ENCODE peak calls at places on chromosomes 11 and 22, in seven cellular contexts. O, L, Z, G, P, I and J are unnamed samples. For H3K27me3, the result is how much of the 10 kb centered on the place peaks cover.

GRCh38 chr11:57205046-57205671 is 23.4 kb downstream of the LRRC55 start:
- DNase-seq in O (peak), L (no peak), Z (peak), G (no peak), P (no peak), I (no peak), J (no peak)

GRCh38 chr11:76891285-76891684 is 30.6 kb downstream of the ACER3 start:
- DNase-seq in O (no peak), L (no peak), Z (peak), G (no peak), P (no peak), I (no peak), J (no peak)

GRCh38 chr11:58024601-58025091 is 965 bp downstream of the OR9Q1 start:
- DNase-seq in O (peak), L (no peak), Z (no peak), G (no peak), P (peak), I (peak), J (peak)

GRCh38 chr11:34609850-34610249 is 11.0 kb upstream of the EHF start:
- DNase-seq in O (no peak), L (no peak), Z (peak), G (no peak), P (no peak), I (no peak), J (no peak)

GRCh38 chr22:42820075-42820763 is 36.9 kb downstream of the ARFGAP3 start:
- DNase-seq in O (no peak), L (peak), Z (peak), G (no peak), P (no peak), I (no peak), J (no peak)

GRCh38 chr11:69771466-69771865 is 3.7 kb downstream of the FGF4 start:
- DNase-seq in O (no peak), L (peak), Z (no peak), G (no peak), P (no peak), I (no peak), J (no peak)

GRCh38 chr22:49853981-49854791 is 542 bp downstream of the ZBED4 start:
- DNase-seq in O (peak), L (peak), Z (peak), G (no peak), P (peak), I (no peak), J (no peak)

GRCh38 chr11:73322111-73322985 is 14.3 kb downstream of the ARHGEF17 start:
- DNase-seq in O (no peak), L (no peak), Z (no peak), G (no peak), P (no peak), I (no peak), J (no peak)

GRCh38 chr22:39181778-39182177 is 29.3 kb upstream of the CBX7 start:
- DNase-seq in O (no peak), L (no peak), Z (no peak), G (no peak), P (no peak), I (no peak), J (no peak)

GRCh38 chr11:34964610-34965331 is 48.4 kb downstream of the PDHX start:
- DNase-seq in O (no peak), L (no peak), Z (no peak), G (no peak), P (no peak), I (no peak), J (no peak)

GRCh38 chr22:25745341-25746011 is 3.5 kb downstream of the MYO18B start:
- DNase-seq in O (no peak), L (no peak), Z (no peak), G (no peak), P (no peak), I (no peak), J (no peak)

DNA sequence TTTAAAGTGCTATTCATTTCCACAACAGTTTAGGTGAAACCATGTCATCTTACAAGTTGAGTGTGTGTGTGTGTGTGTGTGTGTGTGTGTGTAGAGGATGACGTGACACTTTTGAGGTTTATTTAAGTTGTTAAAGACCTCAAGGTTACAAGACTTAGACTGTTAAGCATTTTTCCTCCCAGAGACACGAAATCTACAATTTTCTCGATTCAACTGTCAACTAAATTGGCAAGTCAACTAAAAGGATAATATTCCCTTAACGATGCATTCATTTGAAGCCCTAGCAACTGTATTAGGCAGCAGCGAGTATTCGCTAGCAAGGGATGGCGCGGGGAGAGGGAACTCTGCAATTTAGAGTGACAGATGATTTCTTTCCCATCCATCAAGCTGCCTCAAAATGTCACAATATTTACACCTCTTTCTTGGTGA is 17.6 kb upstream of the BDNF start:
- DNase-seq in O (no peak), L (peak), Z (no peak), G (no peak), P (no peak), I (no peak), J (no peak)
- H3K27me3 ChIP-seq in O (half or more), L (under half), Z (under half), G (under half), P (under half), I (half or more), J (under half)

GRCh38 chr22:30234786-30235470 is 11.6 kb downstream of the LIF start:
- DNase-seq in O (no peak), L (no peak), Z (no peak), G (no peak), P (no peak), I (no peak), J (peak)

GRCh38 chr22:30236875-30237274 is 9.7 kb downstream of the LIF start:
- DNase-seq in O (no peak), L (no peak), Z (no peak), G (no peak), P (no peak), I (no peak), J (no peak)

GRCh38 chr22:30238136-30238535 is 8.4 kb downstream of the LIF start:
- DNase-seq in O (no peak), L (no peak), Z (no peak), G (no peak), P (no peak), I (no peak), J (no peak)

GRCh38 chr22:30233582-30233981 is 13.0 kb downstream of the LIF start:
- DNase-seq in O (no peak), L (no peak), Z (no peak), G (no peak), P (no peak), I (no peak), J (no peak)

DNA sequence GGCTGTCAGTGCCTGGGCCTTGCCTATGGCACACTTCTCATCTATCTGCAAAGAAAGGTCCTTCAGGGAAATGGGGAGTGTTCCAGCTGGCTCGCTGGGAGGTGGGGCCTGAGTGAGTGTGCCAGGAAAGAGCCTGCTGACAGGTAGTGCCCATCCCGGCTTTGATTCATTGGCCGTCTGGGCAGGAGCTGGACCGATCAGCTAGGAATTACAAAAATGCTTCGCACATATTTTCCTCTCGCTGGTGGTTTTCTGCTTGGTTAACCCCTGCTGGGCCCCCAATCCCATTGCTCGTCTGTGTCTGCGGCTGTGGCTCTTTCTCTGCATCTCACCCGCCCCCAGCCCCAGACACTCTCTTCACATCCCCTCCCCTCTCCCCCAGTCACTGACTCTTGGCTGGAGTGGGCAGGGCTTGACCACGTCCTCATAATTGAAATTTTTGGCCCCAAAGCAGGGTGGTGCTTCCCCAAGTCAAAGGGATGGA is 10.8 kb downstream of the LIF start:
- DNase-seq in O (no peak), L (no peak), Z (peak), G (no peak), P (no peak), I (no peak), J (peak)
- H3K4me3 ChIP-seq in O (no peak), L (no peak), Z (no peak), G (no peak), P (no peak), I (no peak), J (no peak)

GRCh38 chr11:2870955-2871720 is 14.4 kb downstream of the CDKN1C start:
- DNase-seq in O (no peak), L (no peak), Z (no peak), G (no peak), P (no peak), I (no peak), J (no peak)
- H3K27me3 ChIP-seq in O (under half), L (under half), Z (under half), G (under half), P (under half), I (half or more), J (under half)

GRCh38 chr11:86403458-86403857 is 28.8 kb downstream of the CCDC81 start:
- DNase-seq in O (no peak), L (no peak), Z (no peak), G (no peak), P (no peak), I (no peak), J (no peak)
- H3K4me3 ChIP-seq in O (no peak), L (no peak), Z (no peak), G (no peak), P (no peak), I (no peak), J (no peak)

GRCh38 chr22:29482253-29482652 is 2.2 kb downstream of the NEFH start:
- DNase-seq in O (no peak), L (no peak), Z (no peak), G (no peak), P (no peak), I (no peak), J (no peak)
- H3K27me3 ChIP-seq in O (half or more), L (half or more), Z (under half), G (under half), P (under half), I (half or more), J (under half)

DNA sequence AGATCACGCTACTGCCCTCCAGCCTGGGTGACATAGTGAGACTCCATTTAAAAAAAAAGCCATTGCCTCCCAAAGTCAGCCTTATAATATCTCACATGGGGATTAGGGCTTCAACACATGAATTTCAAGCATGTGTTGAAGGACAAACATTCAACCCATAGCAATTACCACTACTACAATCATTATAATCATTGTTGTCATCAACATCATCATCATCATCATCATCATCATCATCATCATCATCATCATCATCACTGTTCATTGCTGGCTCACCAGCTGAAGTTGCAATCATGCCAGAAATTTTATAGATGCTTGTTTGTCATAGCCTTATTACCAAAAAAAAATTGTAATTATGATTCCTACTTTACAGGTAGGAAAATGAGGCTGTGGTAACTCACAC is 762.9 kb downstream of the METTL15 start:
- DNase-seq in O (no peak), L (no peak), Z (no peak), G (no peak), P (no peak), I (no peak), J (no peak)
- H3K4me3 ChIP-seq in O (no peak), L (no peak), Z (no peak), G (no peak), P (no peak), I (no peak), J (no peak)

GRCh38 chr11:124841186-124841585 is 24.0 kb upstream of the ROBO3 start:
- DNase-seq in O (no peak), L (no peak), Z (peak), G (no peak), P (no peak), I (no peak), J (no peak)

GRCh38 chr11:124840666-124841065 is 24.6 kb upstream of the ROBO3 start:
- DNase-seq in O (no peak), L (no peak), Z (no peak), G (no peak), P (no peak), I (no peak), J (no peak)

GRCh38 chr11:124839972-124840621 is 25.1 kb upstream of the ROBO3 start:
- DNase-seq in O (no peak), L (no peak), Z (no peak), G (no peak), P (no peak), I (no peak), J (no peak)

GRCh38 chr11:124837491-124837856 is 27.8 kb upstream of the ROBO3 start:
- DNase-seq in O (no peak), L (peak), Z (peak), G (peak), P (no peak), I (no peak), J (no peak)

GRCh38 chr11:124839051-124839971 is 25.9 kb upstream of the ROBO3 start:
- DNase-seq in O (no peak), L (peak), Z (no peak), G (no peak), P (no peak), I (no peak), J (no peak)
- H3K27me3 ChIP-seq in O (half or more), L (half or more), Z (half or more), G (under half), P (under half), I (half or more), J (under half)

DNA sequence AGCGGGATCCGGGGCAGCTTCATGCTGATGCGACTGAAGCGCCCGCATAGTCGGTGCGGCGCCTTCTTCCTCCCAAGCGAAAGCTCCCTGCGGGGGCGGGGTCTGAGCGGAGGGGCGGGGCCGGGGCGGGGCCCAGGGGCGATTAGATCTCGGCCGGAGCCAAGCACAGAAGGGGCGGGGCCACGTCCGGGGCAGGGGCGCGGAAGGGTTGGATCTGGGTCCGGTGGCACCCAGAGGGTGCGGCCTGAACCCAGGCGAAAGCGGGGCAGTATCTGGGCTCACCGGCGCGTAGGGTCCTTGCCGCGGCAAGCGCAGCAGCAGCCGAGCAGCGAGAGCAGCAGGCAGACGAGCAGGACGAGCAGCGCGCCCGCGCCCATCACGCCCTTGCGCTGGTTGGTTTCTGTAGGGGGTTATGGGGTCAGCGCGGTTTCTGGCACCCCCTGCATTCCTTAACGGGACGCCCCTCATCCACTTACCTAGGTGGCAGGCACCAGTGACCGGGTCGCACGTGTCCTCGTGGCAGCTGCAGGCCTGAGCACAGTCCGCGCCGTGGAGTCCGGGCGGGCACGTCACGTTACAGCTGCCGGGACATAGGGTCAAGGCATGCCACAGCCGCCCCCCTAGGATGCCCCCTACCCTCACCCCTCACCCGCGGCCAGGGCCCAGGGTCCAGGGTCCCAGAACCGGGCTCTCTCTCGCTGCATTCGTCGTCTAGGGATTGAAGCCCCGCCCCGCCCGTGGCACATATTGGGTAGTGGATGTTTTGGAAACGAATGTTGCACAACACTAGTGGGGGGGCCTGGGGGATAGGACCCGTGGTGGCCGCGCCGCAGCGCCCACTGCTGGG is 8.1 kb downstream of the SCARF2 start:
- DNase-seq in O (peak), L (peak), Z (no peak), G (no peak), P (no peak), I (peak), J (peak)
- H3K4me3 ChIP-seq in O (peak), L (peak), Z (no peak), G (peak), P (no peak), I (peak), J (no peak)

GRCh38 chr22:37358917-37359316 is 68.4 kb downstream of the ELFN2 start:
- DNase-seq in O (no peak), L (no peak), Z (no peak), G (no peak), P (no peak), I (no peak), J (no peak)

GRCh38 chr22:37366601-37367000 is 60.7 kb downstream of the ELFN2 start:
- DNase-seq in O (no peak), L (no peak), Z (no peak), G (no peak), P (no peak), I (no peak), J (no peak)

GRCh38 chr22:37363593-37363992 is 63.7 kb downstream of the ELFN2 start:
- DNase-seq in O (no peak), L (no peak), Z (peak), G (no peak), P (no peak), I (no peak), J (no peak)

GRCh38 chr22:37365950-37366349 is 61.3 kb downstream of the ELFN2 start:
- DNase-seq in O (no peak), L (no peak), Z (peak), G (no peak), P (no peak), I (no peak), J (no peak)

DNA sequence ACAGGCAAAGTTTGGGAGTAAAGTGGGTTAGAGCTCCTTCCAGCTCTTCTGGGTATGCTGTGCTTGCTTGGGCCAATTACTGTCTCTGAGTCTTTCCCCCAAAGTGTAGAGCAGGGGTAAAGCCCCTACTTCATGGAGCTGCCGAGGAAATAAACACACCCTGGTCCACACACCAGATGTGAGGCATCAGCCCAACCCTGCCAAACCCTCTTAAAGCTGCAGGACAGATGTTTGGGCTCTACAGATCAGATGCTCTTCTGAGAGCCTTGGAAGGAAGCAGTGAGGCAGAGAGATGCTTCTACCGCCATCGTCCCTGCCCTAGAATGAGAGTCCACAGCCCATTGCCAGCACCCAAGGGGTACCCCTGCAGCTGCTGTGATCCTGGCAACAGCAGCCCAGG is 64.7 kb downstream of the ELFN2 start:
- DNase-seq in O (no peak), L (no peak), Z (peak), G (no peak), P (no peak), I (no peak), J (no peak)
- H3K27me3 ChIP-seq in O (under half), L (under half), Z (under half), G (under half), P (under half), I (under half), J (under half)